ENCODE peak calls at places on chromosomes 13 and 19, in eight cellular contexts. E is SW480; R is activated T-cell treated with anti-CD3 and anti-CD28 coated beads for 24 hours; D is activated naive CD8-positive, alpha-beta T cell treated with anti-CD3 and anti-CD28 coated beads, Interleukin-2, amount 50 U/mL, for 24 hours; X is stimulated activated CD4-positive, alpha-beta T cell treated with anti-CD3 and anti-CD28 coated beads, TNF-alpha, amount 100 ng/mL, for 1 hour; H is HCEC 1CT; C is OCI-M1; Z is omental fat pad. Q is an unnamed sample.

GRCh38 chr19:29380581-29380980 is 145.2 kb upstream of the VSTM2B start:
- DNase-seq in C (no peak), E (no peak), R (no peak), Z (no peak), X (no peak), D (no peak), H (no peak), Q (no peak)

GRCh38 chr13:98089246-98089645 is 53.6 kb upstream of the FARP1 start:
- DNase-seq in C (no peak), E (no peak), H (peak), R (no peak), Z (no peak), D (no peak), X (no peak), Q (no peak)

GRCh38 chr13:71860547-71861131 is 6.4 kb downstream of the DACH1 start:
- DNase-seq in X (no peak), C (no peak), D (no peak), R (no peak), Z (no peak), H (no peak), E (no peak), Q (no peak)

GRCh38 chr19:38384209-38385027 is 3.4 kb downstream of the GGN start:
- DNase-seq in Z (no peak), E (peak), H (no peak), R (no peak), X (no peak), D (no peak), C (peak), Q (no peak)

GRCh38 chr13:40920826-40921225 is 98.3 kb downstream of the ELF1 start:
- DNase-seq in H (peak), Z (no peak), C (no peak), R (no peak), E (no peak), X (no peak), D (no peak), Q (no peak)

GRCh38 chr13:110638814-110639806 is 23.8 kb downstream of the NAXD start:
- DNase-seq in R (no peak), X (no peak), H (no peak), D (no peak), C (no peak), Z (no peak), E (no peak), Q (no peak)

GRCh38 chr13:77033717-77034302 is 6.9 kb upstream of the FBXL3 start:
- DNase-seq in Z (no peak), H (peak), D (no peak), C (no peak), X (no peak), R (no peak), E (no peak), Q (no peak)

GRCh38 chr13:37791699-37792098 is 77.9 kb downstream of the TRPC4 start:
- DNase-seq in Z (no peak), E (no peak), D (no peak), H (peak), R (no peak), C (no peak), X (no peak), Q (no peak)